ENCODE peak calls at places on chromosomes 5 and 9, in six cellular contexts. X is neuronal stem cell; Q is brain microvascular endothelial cell; Y is OCI-LY7; A is CD8-positive, alpha-beta memory T cell; L is transverse colon. R is an unnamed sample. For H3K36me3, the result is how much of the 10 kb centered on the place peaks cover.

GRCh38 chr9:38065369-38066075 is 3.5 kb downstream of the SHB start:
- DNase-seq in X (no peak), Q (no peak), Y (no peak), A (no peak), L (no peak), R (no peak)

GRCh38 chr5:74294231-74294705 is 346.3 kb downstream of the ENC1 start:
- DNase-seq in X (no peak), Q (no peak), Y (peak), A (no peak), L (no peak), R (no peak)

GRCh38 chr5:100889896-100890295 is 13.2 kb downstream of the ST8SIA4 start:
- DNase-seq in X (no peak), Q (no peak), Y (no peak), A (no peak), L (no peak), R (no peak)

GRCh38 chr5:55187370-55187769 is 14.4 kb upstream of the CDC20B start:
- DNase-seq in X (no peak), Q (no peak), Y (peak), A (no peak), L (no peak), R (peak)

GRCh38 chr5:176882566-176882900 is 16.6 kb downstream of the HK3 start:
- DNase-seq in X (no peak), Q (no peak), Y (no peak), A (no peak), L (no peak), R (no peak)

GRCh38 chr5:168971100-168971499 is 329.8 kb downstream of the SLIT3 start:
- DNase-seq in X (no peak), Q (no peak), Y (no peak), A (no peak), L (no peak), R (no peak)

GRCh38 chr5:135505973-135506372 is 29.8 kb downstream of the NEUROG1 start:
- DNase-seq in X (no peak), Q (no peak), Y (no peak), A (no peak), L (no peak), R (no peak)

GRCh38 chr9:108963459-108964143 is 29.4 kb downstream of the ABITRAM start:
- DNase-seq in X (no peak), Q (peak), Y (no peak), A (no peak), L (no peak), R (no peak)

GRCh38 chr9:107229146-107229545 is 53.9 kb upstream of the RAD23B start:
- DNase-seq in X (no peak), Q (no peak), Y (no peak), A (no peak), L (no peak), R (peak)

GRCh38 chr5:166505086-166505485 is 1786.4 kb upstream of the WWC1 start:
- DNase-seq in X (no peak), Q (no peak), Y (no peak), A (no peak), L (no peak), R (no peak)

GRCh38 chr5:74576941-74577456 is 63.5 kb downstream of the ENC1 start:
- DNase-seq in X (no peak), Q (peak), Y (peak), A (no peak), L (no peak), R (no peak)

GRCh38 chr9:129064499-129064908 is 16.4 kb upstream of the DOLPP1 start:
- DNase-seq in X (no peak), Q (no peak), Y (no peak), A (no peak), L (no peak), R (no peak)

GRCh38 chr5:74415695-74416102 is 224.8 kb downstream of the ENC1 start:
- DNase-seq in X (no peak), Q (peak), Y (no peak), A (no peak), L (peak), R (no peak)

GRCh38 chr5:175690025-175690424 is 32.2 kb downstream of the HRH2 start:
- DNase-seq in X (no peak), Q (no peak), Y (no peak), A (no peak), L (no peak), R (no peak)

GRCh38 chr5:110727025-110727314 is 499 bp upstream of the TMEM232 start:
- DNase-seq in X (no peak), Q (no peak), Y (peak), A (no peak), L (no peak), R (no peak)

GRCh38 chr5:110726249-110727024 is at the start of gene TMEM232:
- DNase-seq in X (peak), Q (peak), Y (peak), A (peak), L (peak), R (no peak)
- H3K4me3 ChIP-seq in X (peak), Q (peak), Y (peak), A (peak), L (peak), R (no peak)

GRCh38 chr5:140339636-140340035 is 6.8 kb downstream of the HBEGF start:
- DNase-seq in X (no peak), Q (no peak), Y (no peak), A (no peak), L (no peak), R (no peak)

GRCh38 chr5:140342896-140343295 is 3.5 kb downstream of the HBEGF start:
- DNase-seq in X (no peak), Q (no peak), Y (peak), A (no peak), L (no peak), R (no peak)

GRCh38 chr5:140342287-140342686 is 4.1 kb downstream of the HBEGF start:
- DNase-seq in X (no peak), Q (no peak), Y (peak), A (no peak), L (no peak), R (no peak)

GRCh38 chr5:140340605-140341004 is 5.8 kb downstream of the HBEGF start:
- DNase-seq in X (no peak), Q (no peak), Y (no peak), A (no peak), L (no peak), R (no peak)

GRCh38 chr5:140341591-140341990 is 4.8 kb downstream of the HBEGF start:
- DNase-seq in X (no peak), Q (no peak), Y (no peak), A (no peak), L (no peak), R (no peak)
- H3K36me3 ChIP-seq in X (under half), Q (half or more), Y (under half), A (under half), L (under half), R (under half)

GRCh38 chr5:119346404-119346803 is 9.4 kb upstream of the TNFAIP8 start:
- DNase-seq in X (no peak), Q (no peak), Y (no peak), A (no peak), L (no peak), R (no peak)
- H3K4me3 ChIP-seq in X (no peak), Q (no peak), Y (peak), A (no peak), L (no peak), R (no peak)

GRCh38 chr9:127943746-127944145 is 6.1 kb upstream of the DPM2 start:
- DNase-seq in X (peak), Q (peak), Y (peak), A (peak), L (peak), R (peak)

GRCh38 chr9:127943011-127943662 is 5.5 kb upstream of the DPM2 start:
- DNase-seq in X (no peak), Q (no peak), Y (no peak), A (no peak), L (no peak), R (no peak)

GRCh38 chr9:127945942-127946341 is 8.3 kb upstream of the DPM2 start:
- DNase-seq in X (no peak), Q (no peak), Y (no peak), A (no peak), L (no peak), R (no peak)

GRCh38 chr9:127945338-127945737 is 7.7 kb upstream of the DPM2 start:
- DNase-seq in X (no peak), Q (no peak), Y (no peak), A (no peak), L (no peak), R (no peak)

GRCh38 chr9:127944586-127945218 is 7.0 kb upstream of the DPM2 start:
- DNase-seq in X (no peak), Q (no peak), Y (no peak), A (no peak), L (no peak), R (no peak)
- H3K36me3 ChIP-seq in X (half or more), Q (under half), Y (half or more), A (half or more), L (under half), R (under half)

DNA sequence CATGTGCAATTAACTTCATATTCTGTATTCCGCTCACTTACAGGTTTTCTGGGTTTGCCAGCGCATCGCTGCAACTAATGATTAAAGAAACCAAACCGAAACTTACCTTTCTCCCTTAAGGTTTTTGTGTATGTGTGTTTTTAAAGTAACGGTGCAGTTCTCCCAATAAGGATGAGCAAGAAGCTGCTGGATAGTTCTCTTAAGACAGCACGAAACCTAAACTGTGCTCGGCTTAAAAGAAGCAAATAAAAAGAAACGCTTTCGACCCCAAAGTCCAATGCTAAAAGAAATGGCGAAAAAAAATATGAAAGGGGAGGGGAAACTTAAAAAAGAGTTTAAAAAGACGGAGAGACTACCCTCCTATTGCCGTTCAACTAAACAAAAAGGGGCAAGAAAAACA is 340 bp downstream of the ELAVL2 start:
- DNase-seq in X (no peak), Q (no peak), Y (no peak), A (no peak), L (no peak), R (no peak)
- H3K4me3 ChIP-seq in X (peak), Q (peak), Y (no peak), A (no peak), L (peak), R (peak)

GRCh38 chr9:96758845-96759673 is 18.8 kb downstream of the ZNF510 start:
- DNase-seq in X (no peak), Q (no peak), Y (no peak), A (no peak), L (no peak), R (no peak)
- H3K36me3 ChIP-seq in X (half or more), Q (half or more), Y (half or more), A (half or more), L (half or more), R (under half)

R was measured in HAP-1.